ENCODE peak calls at places on chromosomes 1 and 21, in six cellular contexts. L is K562; J is stimulated activated CD4-positive, alpha-beta T cell treated with anti-CD3 and anti-CD28 coated beads, Interleukin-15, amount 100 ng/mL, for 24 hours; Q is progenitor cell of endocrine pancreas; U is M059J; M is mesothelial cell of epicardium. Z is an unnamed sample.

GRCh38 chr21:46661211-46661625 is 25.7 kb downstream of the PRMT2 start:
- DNase-seq in L (no peak), J (no peak), Q (no peak), U (no peak), M (no peak), Z (no peak)

GRCh38 chr1:211812584-211812983 is 18.0 kb downstream of the LPGAT1 start:
- DNase-seq in L (no peak), J (no peak), Q (no peak), U (no peak), M (no peak), Z (no peak)

GRCh38 chr1:7705048-7705907 is 65.8 kb upstream of the VAMP3 start:
- DNase-seq in L (no peak), J (peak; percentile 30), Q (no peak), U (no peak), M (no peak), Z (no peak)

GRCh38 chr1:24526940-24527542 is 24.4 kb downstream of the RCAN3 start:
- DNase-seq in L (peak; percentile 54), J (peak; percentile 66), Q (no peak), U (no peak), M (no peak), Z (no peak)

GRCh38 chr1:1433804-1434130 is 1.7 kb upstream of the VWA1 start:
- DNase-seq in L (peak; percentile 66), J (peak; percentile 83), Q (no peak), U (peak; percentile 61), M (no peak), Z (no peak)

GRCh38 chr1:52769346-52770033 is 43.2 kb downstream of the ZYG11B start:
- DNase-seq in L (no peak), J (no peak), Q (no peak), U (no peak), M (no peak), Z (no peak)

GRCh38 chr1:64266941-64267340 is 63.5 kb downstream of the UBE2U start:
- DNase-seq in L (no peak), J (no peak), Q (no peak), U (no peak), M (no peak), Z (no peak)

GRCh38 chr1:2234762-2235113 is 6.6 kb downstream of the SKI start:
- DNase-seq in L (no peak), J (no peak), Q (no peak), U (no peak), M (no peak), Z (no peak)

GRCh38 chr1:214550339-214551051 is 907 bp downstream of the PTPN14 start:
- DNase-seq in L (no peak), J (no peak), Q (no peak), U (peak; percentile 42), M (no peak), Z (no peak)

GRCh38 chr1:177943999-177944672 is 25.7 kb downstream of the SEC16B start:
- DNase-seq in L (no peak), J (no peak), Q (no peak), U (no peak), M (no peak), Z (no peak)

GRCh38 chr1:238772321-238772720 is 614.0 kb upstream of the CHRM3 start:
- DNase-seq in L (no peak), J (no peak), Q (no peak), U (no peak), M (no peak), Z (no peak)

GRCh38 chr21:34367320-34367935 is 3.6 kb downstream of the KCNE2 start:
- DNase-seq in L (peak; percentile 77), J (peak; percentile 50), Q (no peak), U (peak; percentile 92), M (peak; percentile 59), Z (peak; percentile 32)

GRCh38 chr1:4634793-4635406 is 19.5 kb upstream of the AJAP1 start:
- DNase-seq in L (no peak), J (no peak), Q (no peak), U (no peak), M (no peak), Z (no peak)

GRCh38 chr1:114482585-114482984 is 28.4 kb downstream of the TRIM33 start:
- DNase-seq in L (no peak), J (no peak), Q (no peak), U (no peak), M (no peak), Z (no peak)

GRCh38 chr1:240608707-240609106 is 3.2 kb downstream of the GREM2 start:
- DNase-seq in L (peak; percentile 6), J (no peak), Q (no peak), U (no peak), M (no peak), Z (no peak)

GRCh38 chr1:78303620-78304019 is 187.2 kb upstream of the PTGFR start:
- DNase-seq in L (no peak), J (no peak), Q (no peak), U (peak; percentile 97), M (no peak), Z (no peak)

GRCh38 chr1:18482721-18483425 is 2.1 kb downstream of the KLHDC7A start:
- DNase-seq in L (no peak), J (no peak), Q (no peak), U (no peak), M (no peak), Z (peak; percentile 1)

GRCh38 chr1:22618056-22618455 is 18.4 kb upstream of the C1QA start:
- DNase-seq in L (no peak), J (no peak), Q (no peak), U (no peak), M (no peak), Z (no peak)

GRCh38 chr1:226652613-226653012 is 86.5 kb downstream of the ITPKB start:
- DNase-seq in L (no peak), J (no peak), Q (no peak), U (no peak), M (no peak), Z (no peak)

Z was measured in NCI-H1930.